ENCODE peak calls at places on chromosomes 12 and 14, in five cellular contexts. One of them, this sample, is unnamed.

GRCh38 chr12:55681142-55682077 is 26.3 kb downstream of the ITGA7 start:
- DNase-seq in central memory CD4-positive, alpha-beta T cell: no peak
- DNase-seq in LoVo: peak; percentile 95
- DNase-seq in fibroblast of the conjunctiva: peak; percentile 28
- DNase-seq in prostate gland: no peak
- DNase-seq in this sample: peak; percentile 12

GRCh38 chr12:113098428-113099028 is 37.0 kb downstream of the RASAL1 start:
- DNase-seq in central memory CD4-positive, alpha-beta T cell: peak; percentile 50
- DNase-seq in LoVo: peak; percentile 89
- DNase-seq in fibroblast of the conjunctiva: peak; percentile 51
- DNase-seq in prostate gland: peak; percentile 88
- DNase-seq in this sample: peak; percentile 71

GRCh38 chr12:98696036-98696646 is 51.1 kb downstream of the APAF1 start:
- DNase-seq in central memory CD4-positive, alpha-beta T cell: no peak
- DNase-seq in LoVo: no peak
- DNase-seq in fibroblast of the conjunctiva: no peak
- DNase-seq in prostate gland: no peak
- DNase-seq in this sample: no peak

GRCh38 chr14:38350102-38350501 is 94.2 kb upstream of the CLEC14A start:
- DNase-seq in central memory CD4-positive, alpha-beta T cell: no peak
- DNase-seq in LoVo: no peak
- DNase-seq in fibroblast of the conjunctiva: no peak
- DNase-seq in prostate gland: no peak
- DNase-seq in this sample: no peak

GRCh38 chr12:81350309-81350708 is 272.4 kb downstream of the ACSS3 start:
- DNase-seq in central memory CD4-positive, alpha-beta T cell: no peak
- DNase-seq in LoVo: no peak
- DNase-seq in fibroblast of the conjunctiva: no peak
- DNase-seq in prostate gland: no peak
- DNase-seq in this sample: no peak

GRCh38 chr12:98698603-98699463 is 53.7 kb downstream of the APAF1 start:
- DNase-seq in central memory CD4-positive, alpha-beta T cell: peak; percentile 24
- DNase-seq in LoVo: peak; percentile 67
- DNase-seq in fibroblast of the conjunctiva: peak; percentile 57
- DNase-seq in prostate gland: peak; percentile 24
- DNase-seq in this sample: peak; percentile 28

GRCh38 chr12:6330192-6330591 is 11.7 kb downstream of the TNFRSF1A start:
- DNase-seq in central memory CD4-positive, alpha-beta T cell: no peak
- DNase-seq in LoVo: no peak
- DNase-seq in fibroblast of the conjunctiva: no peak
- DNase-seq in prostate gland: no peak
- DNase-seq in this sample: no peak

GRCh38 chr14:51527073-51527472 is 124.6 kb upstream of the FRMD6 start:
- DNase-seq in central memory CD4-positive, alpha-beta T cell: no peak
- DNase-seq in LoVo: no peak
- DNase-seq in fibroblast of the conjunctiva: peak; percentile 41
- DNase-seq in prostate gland: no peak
- DNase-seq in this sample: no peak

GRCh38 chr14:99215277-99215676 is 56.7 kb downstream of the BCL11B start:
- DNase-seq in central memory CD4-positive, alpha-beta T cell: no peak
- DNase-seq in LoVo: no peak
- DNase-seq in fibroblast of the conjunctiva: peak; percentile 83
- DNase-seq in prostate gland: no peak
- DNase-seq in this sample: no peak

GRCh38 chr14:93150227-93151206 is 34.2 kb downstream of the MOAP1 start:
- DNase-seq in central memory CD4-positive, alpha-beta T cell: no peak
- DNase-seq in LoVo: no peak
- DNase-seq in fibroblast of the conjunctiva: no peak
- DNase-seq in prostate gland: no peak
- DNase-seq in this sample: peak; percentile 41

GRCh38 chr12:120041386-120042231 is 52.6 kb downstream of the BICDL1 start:
- DNase-seq in central memory CD4-positive, alpha-beta T cell: peak; percentile 44
- DNase-seq in LoVo: no peak
- DNase-seq in fibroblast of the conjunctiva: no peak
- DNase-seq in prostate gland: no peak
- DNase-seq in this sample: no peak